ENCODE peak calls at places on chromosomes 5 and 9, in four cellular contexts. One of them, this sample, is unnamed. For H3K36me3, the result is how much of the 10 kb centered on the place peaks cover.

GRCh38 chr5:18807256-18808193 is 1173.3 kb downstream of the TAF11L14 start:
- DNase-seq in mesenchymal stem cell: no peak
- DNase-seq in naive thymus-derived CD4-positive, alpha-beta T cell: no peak
- DNase-seq in colonic mucosa: no peak
- DNase-seq in this sample: no peak

GRCh38 chr5:119347574-119347973 is 8.2 kb upstream of the TNFAIP8 start:
- DNase-seq in mesenchymal stem cell: no peak
- DNase-seq in naive thymus-derived CD4-positive, alpha-beta T cell: no peak
- DNase-seq in colonic mucosa: no peak
- DNase-seq in this sample: no peak

GRCh38 chr9:126701820-126702500 is 88.2 kb downstream of the LMX1B start:
- DNase-seq in mesenchymal stem cell: no peak
- DNase-seq in naive thymus-derived CD4-positive, alpha-beta T cell: no peak
- DNase-seq in colonic mucosa: no peak
- DNase-seq in this sample: no peak

GRCh38 chr9:792331-793260 is 48.9 kb upstream of the DMRT1 start:
- DNase-seq in mesenchymal stem cell: peak
- DNase-seq in naive thymus-derived CD4-positive, alpha-beta T cell: no peak
- DNase-seq in colonic mucosa: no peak
- DNase-seq in this sample: peak

GRCh38 chr9:98801969-98802371 is 5.5 kb upstream of the GALNT12 start:
- DNase-seq in mesenchymal stem cell: no peak
- DNase-seq in naive thymus-derived CD4-positive, alpha-beta T cell: no peak
- DNase-seq in colonic mucosa: no peak
- DNase-seq in this sample: no peak

GRCh38 chr9:15298362-15298761 is 8.7 kb downstream of the TTC39B start:
- DNase-seq in mesenchymal stem cell: no peak
- DNase-seq in naive thymus-derived CD4-positive, alpha-beta T cell: no peak
- DNase-seq in colonic mucosa: no peak
- DNase-seq in this sample: no peak

GRCh38 chr9:131545786-131546335 is 538 bp downstream of the PRRT1B start:
- DNase-seq in mesenchymal stem cell: no peak
- DNase-seq in naive thymus-derived CD4-positive, alpha-beta T cell: no peak
- DNase-seq in colonic mucosa: peak
- DNase-seq in this sample: no peak

GRCh38 chr5:76542887-76543690 is 80.1 kb downstream of the F2RL2 start:
- DNase-seq in mesenchymal stem cell: peak
- DNase-seq in naive thymus-derived CD4-positive, alpha-beta T cell: peak
- DNase-seq in colonic mucosa: no peak
- DNase-seq in this sample: no peak

GRCh38 chr9:19788152-19788551 is 685 bp downstream of the SLC24A2 start:
- DNase-seq in mesenchymal stem cell: no peak
- DNase-seq in naive thymus-derived CD4-positive, alpha-beta T cell: no peak
- DNase-seq in colonic mucosa: no peak
- DNase-seq in this sample: no peak

GRCh38 chr5:179974946-179975712 is 67.4 kb upstream of the TBC1D9B start:
- DNase-seq in mesenchymal stem cell: peak
- DNase-seq in naive thymus-derived CD4-positive, alpha-beta T cell: no peak
- DNase-seq in colonic mucosa: peak
- DNase-seq in this sample: peak

GRCh38 chr5:111158105-111158744 is 66.0 kb upstream of the CAMK4 start:
- DNase-seq in mesenchymal stem cell: peak
- DNase-seq in naive thymus-derived CD4-positive, alpha-beta T cell: peak
- DNase-seq in colonic mucosa: peak
- DNase-seq in this sample: peak

GRCh38 chr9:3240651-3241268 is 285.0 kb downstream of the RFX3 start:
- DNase-seq in mesenchymal stem cell: peak
- DNase-seq in naive thymus-derived CD4-positive, alpha-beta T cell: peak
- DNase-seq in colonic mucosa: peak
- DNase-seq in this sample: peak

GRCh38 chr5:66742083-66742895 is 146.1 kb downstream of the MAST4 start:
- DNase-seq in mesenchymal stem cell: no peak
- DNase-seq in naive thymus-derived CD4-positive, alpha-beta T cell: no peak
- DNase-seq in colonic mucosa: peak
- DNase-seq in this sample: no peak

GRCh38 chr9:77589046-77589795 is 58.9 kb downstream of the GNA14 start:
- DNase-seq in mesenchymal stem cell: no peak
- DNase-seq in naive thymus-derived CD4-positive, alpha-beta T cell: no peak
- DNase-seq in colonic mucosa: peak
- DNase-seq in this sample: no peak

GRCh38 chr9:21994526-21994995 is at the start of gene CDKN2B-AS1:
- DNase-seq in mesenchymal stem cell: peak
- DNase-seq in naive thymus-derived CD4-positive, alpha-beta T cell: no peak
- DNase-seq in colonic mucosa: peak
- DNase-seq in this sample: peak

GRCh38 chr9:129143031-129143441 is 31.8 kb downstream of the PTPA start:
- DNase-seq in mesenchymal stem cell: peak
- DNase-seq in naive thymus-derived CD4-positive, alpha-beta T cell: peak
- DNase-seq in colonic mucosa: peak
- DNase-seq in this sample: peak

GRCh38 chr9:120351106-120351505 is 228.9 kb downstream of the CDK5RAP2 start:
- DNase-seq in mesenchymal stem cell: no peak
- DNase-seq in naive thymus-derived CD4-positive, alpha-beta T cell: no peak
- DNase-seq in colonic mucosa: no peak
- DNase-seq in this sample: no peak

GRCh38 chr9:120350596-120350995 is 229.4 kb downstream of the CDK5RAP2 start:
- DNase-seq in mesenchymal stem cell: no peak
- DNase-seq in naive thymus-derived CD4-positive, alpha-beta T cell: no peak
- DNase-seq in colonic mucosa: no peak
- DNase-seq in this sample: no peak

GRCh38 chr9:120345379-120345778 is 234.6 kb downstream of the CDK5RAP2 start:
- DNase-seq in mesenchymal stem cell: no peak
- DNase-seq in naive thymus-derived CD4-positive, alpha-beta T cell: no peak
- DNase-seq in colonic mucosa: no peak
- DNase-seq in this sample: no peak

GRCh38 chr9:120353501-120353900 is 226.5 kb downstream of the CDK5RAP2 start:
- DNase-seq in mesenchymal stem cell: peak
- DNase-seq in naive thymus-derived CD4-positive, alpha-beta T cell: no peak
- DNase-seq in colonic mucosa: no peak
- DNase-seq in this sample: peak

DNA sequence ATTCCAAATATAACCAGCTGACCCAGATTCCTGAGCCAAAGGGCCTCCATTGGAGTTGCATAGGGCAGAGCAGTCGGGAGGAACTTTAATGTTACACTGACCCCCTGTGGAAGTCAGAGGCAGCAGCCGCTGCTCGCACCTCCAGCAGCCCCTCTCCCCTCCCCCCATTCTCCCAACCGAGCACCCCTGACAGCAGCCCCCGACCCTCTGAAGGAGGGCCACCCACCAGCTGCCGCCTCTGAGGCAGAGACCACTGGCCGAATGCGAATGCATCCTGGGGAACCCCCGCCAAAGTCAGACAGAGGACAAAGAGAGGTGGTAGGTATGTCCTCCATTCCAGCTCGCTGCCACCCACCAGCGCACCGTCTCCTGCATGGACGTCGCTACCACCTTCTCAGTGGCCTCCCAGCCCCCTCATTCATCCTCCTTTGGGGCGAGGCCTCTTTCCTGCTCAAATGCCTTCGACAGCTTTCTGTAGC is 231.0 kb downstream of the CDK5RAP2 start:
- DNase-seq in mesenchymal stem cell: peak
- DNase-seq in naive thymus-derived CD4-positive, alpha-beta T cell: no peak
- DNase-seq in colonic mucosa: no peak
- DNase-seq in this sample: peak
- H3K4me3 ChIP-seq in mesenchymal stem cell: no peak
- H3K4me3 ChIP-seq in naive thymus-derived CD4-positive, alpha-beta T cell: no peak
- H3K4me3 ChIP-seq in colonic mucosa: no peak
- H3K4me3 ChIP-seq in this sample: no peak

GRCh38 chr5:102638912-102639652 is 116.0 kb upstream of the PAM start:
- DNase-seq in mesenchymal stem cell: no peak
- DNase-seq in naive thymus-derived CD4-positive, alpha-beta T cell: no peak
- DNase-seq in colonic mucosa: no peak
- DNase-seq in this sample: peak

GRCh38 chr5:102638316-102638715 is 116.8 kb upstream of the PAM start:
- DNase-seq in mesenchymal stem cell: peak
- DNase-seq in naive thymus-derived CD4-positive, alpha-beta T cell: no peak
- DNase-seq in colonic mucosa: no peak
- DNase-seq in this sample: peak
- H3K36me3 ChIP-seq in mesenchymal stem cell: under half
- H3K36me3 ChIP-seq in naive thymus-derived CD4-positive, alpha-beta T cell: under half
- H3K36me3 ChIP-seq in colonic mucosa: under half
- H3K36me3 ChIP-seq in this sample: under half

GRCh38 chr9:37202091-37202490 is 81.7 kb downstream of the ZCCHC7 start:
- DNase-seq in mesenchymal stem cell: no peak
- DNase-seq in naive thymus-derived CD4-positive, alpha-beta T cell: no peak
- DNase-seq in colonic mucosa: no peak
- DNase-seq in this sample: no peak
- H3K4me3 ChIP-seq in mesenchymal stem cell: no peak
- H3K4me3 ChIP-seq in naive thymus-derived CD4-positive, alpha-beta T cell: no peak
- H3K4me3 ChIP-seq in colonic mucosa: no peak
- H3K4me3 ChIP-seq in this sample: no peak

GRCh38 chr5:40832345-40832744 is 2.7 kb downstream of the RPL37 start:
- DNase-seq in mesenchymal stem cell: no peak
- DNase-seq in naive thymus-derived CD4-positive, alpha-beta T cell: no peak
- DNase-seq in colonic mucosa: no peak
- DNase-seq in this sample: no peak
- H3K36me3 ChIP-seq in mesenchymal stem cell: under half
- H3K36me3 ChIP-seq in naive thymus-derived CD4-positive, alpha-beta T cell: under half
- H3K36me3 ChIP-seq in colonic mucosa: under half
- H3K36me3 ChIP-seq in this sample: half or more

GRCh38 chr5:156396830-156397081 is 69.8 kb downstream of the SGCD start:
- DNase-seq in mesenchymal stem cell: no peak
- DNase-seq in naive thymus-derived CD4-positive, alpha-beta T cell: no peak
- DNase-seq in colonic mucosa: no peak
- DNase-seq in this sample: no peak
- H3K4me3 ChIP-seq in mesenchymal stem cell: no peak
- H3K4me3 ChIP-seq in naive thymus-derived CD4-positive, alpha-beta T cell: no peak
- H3K4me3 ChIP-seq in colonic mucosa: no peak
- H3K4me3 ChIP-seq in this sample: no peak

GRCh38 chr9:36988848-36989247 is 45.2 kb downstream of the PAX5 start:
- DNase-seq in mesenchymal stem cell: no peak
- DNase-seq in naive thymus-derived CD4-positive, alpha-beta T cell: no peak
- DNase-seq in colonic mucosa: no peak
- DNase-seq in this sample: no peak
- H3K36me3 ChIP-seq in mesenchymal stem cell: under half
- H3K36me3 ChIP-seq in naive thymus-derived CD4-positive, alpha-beta T cell: under half
- H3K36me3 ChIP-seq in colonic mucosa: under half
- H3K36me3 ChIP-seq in this sample: under half

GRCh38 chr5:141848771-141849370 is 29.3 kb downstream of the PCDH1 start:
- DNase-seq in mesenchymal stem cell: peak
- DNase-seq in naive thymus-derived CD4-positive, alpha-beta T cell: no peak
- DNase-seq in colonic mucosa: peak
- DNase-seq in this sample: peak
- H3K4me3 ChIP-seq in mesenchymal stem cell: peak
- H3K4me3 ChIP-seq in naive thymus-derived CD4-positive, alpha-beta T cell: peak
- H3K4me3 ChIP-seq in colonic mucosa: peak
- H3K4me3 ChIP-seq in this sample: peak